ENCODE peak calls at places on chromosome 2, in four cellular contexts. One of them, this sample, is unnamed.

GRCh38 chr2:54077088-54077900 is 38.1 kb upstream of the ACYP2 start:
- DNase-seq in GM12865: no peak
- DNase-seq in AG09309: no peak
- DNase-seq in kidney epithelial cell: no peak
- DNase-seq in this sample: no peak

GRCh38 chr2:119958642-119959268 is 54.1 kb upstream of the EPB41L5 start:
- DNase-seq in kidney epithelial cell: no peak
- DNase-seq in AG09309: no peak
- DNase-seq in GM12865: no peak
- DNase-seq in this sample: no peak

GRCh38 chr2:162385516-162385915 is 41.6 kb downstream of the GCA start:
- DNase-seq in kidney epithelial cell: no peak
- DNase-seq in AG09309: no peak
- DNase-seq in GM12865: no peak
- DNase-seq in this sample: no peak

GRCh38 chr2:181305151-181306123 is 151.7 kb upstream of the ITGA4 start:
- DNase-seq in kidney epithelial cell: no peak
- DNase-seq in GM12865: peak
- DNase-seq in AG09309: no peak
- DNase-seq in this sample: no peak

GRCh38 chr2:177817300-177817699 is 255.3 kb downstream of the PDE11A start:
- DNase-seq in AG09309: no peak
- DNase-seq in kidney epithelial cell: no peak
- DNase-seq in GM12865: no peak
- DNase-seq in this sample: no peak

GRCh38 chr2:172405673-172406072 is 21.7 kb upstream of the ITGA6 start:
- DNase-seq in GM12865: no peak
- DNase-seq in AG09309: no peak
- DNase-seq in kidney epithelial cell: no peak
- DNase-seq in this sample: no peak

GRCh38 chr2:39119732-39120520 is 925 bp downstream of the SOS1 start:
- DNase-seq in GM12865: peak
- DNase-seq in AG09309: no peak
- DNase-seq in kidney epithelial cell: no peak
- DNase-seq in this sample: peak

GRCh38 chr2:169131587-169132512 is 62.5 kb downstream of the DHRS9 start:
- DNase-seq in GM12865: peak
- DNase-seq in AG09309: no peak
- DNase-seq in kidney epithelial cell: no peak
- DNase-seq in this sample: peak

GRCh38 chr2:99841749-99842148 is 300.6 kb downstream of the AFF3 start:
- DNase-seq in AG09309: no peak
- DNase-seq in GM12865: no peak
- DNase-seq in kidney epithelial cell: no peak
- DNase-seq in this sample: no peak

GRCh38 chr2:190578158-190579057 is 43.9 kb upstream of the NEMP2 start:
- DNase-seq in kidney epithelial cell: no peak
- DNase-seq in AG09309: no peak
- DNase-seq in GM12865: no peak
- DNase-seq in this sample: peak

GRCh38 chr2:37837576-37838335 is 87.3 kb upstream of the RMDN2 start:
- DNase-seq in GM12865: no peak
- DNase-seq in AG09309: no peak
- DNase-seq in kidney epithelial cell: no peak
- DNase-seq in this sample: no peak

GRCh38 chr2:177602611-177603164 is 210.1 kb downstream of the AGPS start:
- DNase-seq in AG09309: no peak
- DNase-seq in kidney epithelial cell: no peak
- DNase-seq in GM12865: no peak
- DNase-seq in this sample: no peak

GRCh38 chr2:181680055-181680936 is at the start of gene NEUROD1:
- DNase-seq in kidney epithelial cell: no peak
- DNase-seq in GM12865: peak
- DNase-seq in AG09309: no peak
- DNase-seq in this sample: no peak

GRCh38 chr2:119659601-119660342 is 19.2 kb upstream of the TMEM177 start:
- DNase-seq in AG09309: no peak
- DNase-seq in GM12865: peak
- DNase-seq in kidney epithelial cell: no peak
- DNase-seq in this sample: peak

GRCh38 chr2:229342376-229342775 is 71.3 kb upstream of the PID1 start:
- DNase-seq in kidney epithelial cell: no peak
- DNase-seq in AG09309: no peak
- DNase-seq in GM12865: peak
- DNase-seq in this sample: peak

GRCh38 chr2:84643991-84644390 is 127.7 kb downstream of the DNAH6 start:
- DNase-seq in GM12865: no peak
- DNase-seq in kidney epithelial cell: no peak
- DNase-seq in AG09309: no peak
- DNase-seq in this sample: no peak

GRCh38 chr2:42905341-42906114 is 113.1 kb upstream of the HAAO start:
- DNase-seq in kidney epithelial cell: no peak
- DNase-seq in AG09309: no peak
- DNase-seq in GM12865: no peak
- DNase-seq in this sample: no peak

GRCh38 chr2:181861379-181861778 is 30.2 kb upstream of the ITPRID2 start:
- DNase-seq in AG09309: no peak
- DNase-seq in GM12865: no peak
- DNase-seq in kidney epithelial cell: no peak
- DNase-seq in this sample: no peak

GRCh38 chr2:8976419-8976818 is 27.1 kb downstream of the MBOAT2 start:
- DNase-seq in kidney epithelial cell: no peak
- DNase-seq in GM12865: no peak
- DNase-seq in AG09309: no peak
- DNase-seq in this sample: no peak

GRCh38 chr2:4020153-4020552 is 316.8 kb downstream of the DCDC2C start:
- DNase-seq in AG09309: no peak
- DNase-seq in kidney epithelial cell: no peak
- DNase-seq in GM12865: no peak
- DNase-seq in this sample: no peak

GRCh38 chr2:54522624-54523281 is 66.6 kb downstream of the SPTBN1 start:
- DNase-seq in AG09309: no peak
- DNase-seq in GM12865: peak
- DNase-seq in kidney epithelial cell: no peak
- DNase-seq in this sample: peak

GRCh38 chr2:37767051-37767450 is 95.6 kb upstream of the CDC42EP3 start:
- DNase-seq in GM12865: no peak
- DNase-seq in AG09309: no peak
- DNase-seq in kidney epithelial cell: no peak
- DNase-seq in this sample: no peak

GRCh38 chr2:130391872-130392670 is 36.2 kb downstream of the PTPN18 start:
- DNase-seq in AG09309: no peak
- DNase-seq in GM12865: no peak
- DNase-seq in kidney epithelial cell: no peak
- DNase-seq in this sample: peak

GRCh38 chr2:1550658-1551316 is 137.5 kb downstream of the TPO start:
- DNase-seq in AG09309: no peak
- DNase-seq in kidney epithelial cell: no peak
- DNase-seq in GM12865: peak
- DNase-seq in this sample: peak

GRCh38 chr2:23524261-23524706 is 139.3 kb downstream of the KLHL29 start:
- DNase-seq in kidney epithelial cell: peak
- DNase-seq in AG09309: peak
- DNase-seq in GM12865: no peak
- DNase-seq in this sample: peak

GRCh38 chr2:147910990-147911473 is 66.2 kb downstream of the ACVR2A start:
- DNase-seq in AG09309: peak
- DNase-seq in kidney epithelial cell: peak
- DNase-seq in GM12865: peak
- DNase-seq in this sample: peak

GRCh38 chr2:120934221-120934639 is 198.6 kb downstream of the GLI2 start:
- DNase-seq in AG09309: no peak
- DNase-seq in GM12865: no peak
- DNase-seq in kidney epithelial cell: no peak
- DNase-seq in this sample: no peak

GRCh38 chr2:68368657-68369339 is 3.7 kb downstream of the PLEK start:
- DNase-seq in GM12865: no peak
- DNase-seq in kidney epithelial cell: peak
- DNase-seq in AG09309: peak
- DNase-seq in this sample: peak

GRCh38 chr2:144147356-144147755 is 372.6 kb downstream of the ZEB2 start:
- DNase-seq in kidney epithelial cell: no peak
- DNase-seq in GM12865: no peak
- DNase-seq in AG09309: no peak
- DNase-seq in this sample: no peak

GRCh38 chr2:169315357-169315756 is 47.0 kb downstream of the LRP2 start:
- DNase-seq in AG09309: no peak
- DNase-seq in kidney epithelial cell: no peak
- DNase-seq in GM12865: no peak
- DNase-seq in this sample: no peak

GRCh38 chr2:57450170-57450569 is 596.4 kb upstream of the VRK2 start:
- DNase-seq in kidney epithelial cell: no peak
- DNase-seq in GM12865: peak
- DNase-seq in AG09309: no peak
- DNase-seq in this sample: no peak

GRCh38 chr2:109516445-109517117 is 97.2 kb downstream of the SEPTIN10 start:
- DNase-seq in AG09309: no peak
- DNase-seq in kidney epithelial cell: no peak
- DNase-seq in GM12865: peak
- DNase-seq in this sample: peak

GRCh38 chr2:58984731-58985130 is 743.6 kb upstream of the FANCL start:
- DNase-seq in GM12865: peak
- DNase-seq in AG09309: no peak
- DNase-seq in kidney epithelial cell: no peak
- DNase-seq in this sample: no peak

GRCh38 chr2:207898354-207898695 is 127.0 kb downstream of the PLEKHM3 start:
- DNase-seq in AG09309: no peak
- DNase-seq in GM12865: no peak
- DNase-seq in kidney epithelial cell: no peak
- DNase-seq in this sample: no peak

GRCh38 chr2:28358668-28359201 is 33.9 kb upstream of the FOSL2 start:
- DNase-seq in AG09309: no peak
- DNase-seq in kidney epithelial cell: no peak
- DNase-seq in GM12865: no peak
- DNase-seq in this sample: no peak

GRCh38 chr2:109607766-109608165 is 6.0 kb downstream of the SEPTIN10 start:
- DNase-seq in GM12865: no peak
- DNase-seq in AG09309: no peak
- DNase-seq in kidney epithelial cell: no peak
- DNase-seq in this sample: peak

GRCh38 chr2:128032092-128032491 is 4.2 kb upstream of the SAP130 start:
- DNase-seq in kidney epithelial cell: no peak
- DNase-seq in AG09309: no peak
- DNase-seq in GM12865: no peak
- DNase-seq in this sample: no peak

GRCh38 chr2:234191819-234192407 is 141.4 kb downstream of the SPP2 start:
- DNase-seq in kidney epithelial cell: no peak
- DNase-seq in GM12865: no peak
- DNase-seq in AG09309: no peak
- DNase-seq in this sample: peak
- TF ChIP-seq CTCF in kidney epithelial cell: no peak
- TF ChIP-seq CTCF in GM12865: no peak
- TF ChIP-seq CTCF in AG09309: no peak
- TF ChIP-seq CTCF in this sample: no peak

DNA sequence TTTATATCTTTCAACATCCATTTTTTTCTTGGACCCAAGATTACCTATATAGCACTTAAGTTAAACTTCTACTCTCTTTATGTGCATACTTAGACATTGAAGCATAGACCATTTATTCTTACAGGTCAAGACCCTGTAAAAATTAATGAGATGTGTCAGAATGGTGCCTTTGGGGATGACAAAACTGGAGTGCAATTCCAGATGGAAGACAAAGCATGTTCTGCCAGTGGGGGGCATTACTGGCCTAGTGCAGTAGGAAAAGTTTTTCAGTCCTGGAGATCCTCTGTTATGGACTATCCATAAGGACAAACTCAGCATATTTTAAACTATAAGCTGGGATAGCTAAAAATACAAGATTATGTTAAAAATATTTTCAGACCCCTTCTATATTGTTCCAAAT is 57.8 kb upstream of the MMADHC start:
- DNase-seq in GM12865: no peak
- DNase-seq in kidney epithelial cell: peak
- DNase-seq in AG09309: peak
- DNase-seq in this sample: no peak
- TF ChIP-seq CTCF in GM12865: no peak
- TF ChIP-seq CTCF in kidney epithelial cell: peak
- TF ChIP-seq CTCF in AG09309: peak
- TF ChIP-seq CTCF in this sample: no peak

DNA sequence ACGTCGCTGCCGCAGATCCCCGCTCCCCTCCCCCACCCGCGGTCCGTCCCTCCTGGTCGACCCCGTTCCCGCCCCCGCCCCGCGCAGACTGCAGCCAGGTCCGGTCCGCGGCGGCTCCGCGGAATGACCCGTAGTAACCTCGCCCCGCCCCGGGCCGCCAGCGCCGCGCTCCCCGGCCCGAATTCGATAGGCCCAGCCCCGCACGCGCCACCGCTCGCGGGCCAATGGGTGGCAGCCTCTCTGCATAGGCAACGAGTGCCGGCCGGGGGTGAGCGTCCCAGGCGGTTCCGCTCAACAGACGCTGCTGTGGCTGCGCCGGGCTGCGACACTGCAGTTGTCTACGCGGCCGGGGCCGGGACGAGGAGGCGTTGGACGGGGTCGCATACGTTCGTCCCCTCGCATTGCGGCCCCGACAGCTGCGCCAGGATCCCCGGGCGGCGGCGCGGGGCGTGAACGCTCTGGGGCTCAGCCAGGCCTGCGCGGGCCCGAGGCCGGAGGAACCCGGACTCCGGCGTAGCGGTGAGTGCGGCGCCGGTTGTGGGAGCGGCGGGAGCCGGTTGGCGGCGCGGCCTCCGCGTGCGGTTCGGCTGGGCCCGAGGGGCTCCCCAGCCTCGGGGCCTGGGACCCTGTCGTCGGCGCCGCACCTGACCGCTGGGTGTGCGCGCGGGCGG is at the start of gene ACSL3:
- DNase-seq in GM12865: peak
- DNase-seq in AG09309: peak
- DNase-seq in kidney epithelial cell: no peak
- DNase-seq in this sample: peak
- TF ChIP-seq CTCF in GM12865: no peak
- TF ChIP-seq CTCF in AG09309: no peak
- TF ChIP-seq CTCF in kidney epithelial cell: no peak
- TF ChIP-seq CTCF in this sample: peak

DNA sequence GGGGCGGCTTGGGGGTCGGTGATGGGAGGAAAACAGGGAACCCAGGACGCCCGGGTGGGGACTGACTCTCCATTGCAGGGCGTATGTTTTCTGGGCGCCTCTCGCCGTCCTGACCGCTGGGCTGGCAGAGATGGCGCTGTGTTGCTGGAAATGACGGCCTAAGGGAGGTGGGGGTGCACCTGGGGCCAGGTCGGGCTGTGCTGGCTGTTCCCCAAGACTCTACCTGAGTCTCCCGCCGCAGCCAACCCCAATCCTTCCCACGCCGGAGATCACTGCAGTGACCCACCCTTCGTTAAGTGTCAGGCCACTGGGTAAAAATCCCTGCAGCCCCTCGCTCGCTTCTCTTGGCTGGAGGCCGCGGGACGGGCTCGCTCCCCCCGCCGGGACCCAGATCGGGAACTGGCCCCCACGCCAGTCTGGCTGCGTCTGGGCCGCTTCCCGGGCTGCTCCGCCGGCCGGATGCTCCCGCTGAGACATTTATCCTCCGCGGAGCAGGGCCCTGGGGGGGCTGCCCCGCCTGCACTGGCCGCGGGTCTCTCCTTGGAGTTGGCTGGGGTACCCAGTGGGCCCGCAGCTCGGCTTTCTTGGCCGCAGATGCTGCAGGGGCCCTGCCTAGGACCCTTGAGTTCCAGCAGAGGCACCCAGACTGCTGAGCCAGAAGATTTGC is 7.8 kb upstream of the ARMC9 start:
- DNase-seq in AG09309: no peak
- DNase-seq in kidney epithelial cell: no peak
- DNase-seq in GM12865: no peak
- DNase-seq in this sample: no peak
- TF ChIP-seq CTCF in AG09309: no peak
- TF ChIP-seq CTCF in kidney epithelial cell: no peak
- TF ChIP-seq CTCF in GM12865: no peak
- TF ChIP-seq CTCF in this sample: no peak

This sample was measured in MCF 10A.